ENCODE peak calls at places on chromosome 12, in four cellular contexts. Z is HepG2, N is A549, L is K562. V is an unnamed sample.
A peak's percentile ranks its signal among the peaks of the same experiment; 100 is the strongest.

GRCh38 chr12:53770281-53770680 is 18.5 kb upstream of the CISTR start:
- DNase-seq in Z (no peak), N (peak; percentile 66), L (no peak), V (no peak)

GRCh38 chr12:5260591-5261086 is 171.3 kb upstream of the NTF3 start:
- DNase-seq in Z (no peak), N (no peak), L (no peak), V (no peak)

GRCh38 chr12:83389237-83389996 is 702.7 kb downstream of the TMTC2 start:
- DNase-seq in Z (no peak), N (peak; percentile 38), L (peak; percentile 48), V (peak; percentile 38)

GRCh38 chr12:75666126-75666979 is 154.9 kb upstream of the KRR1 start:
- DNase-seq in Z (peak; percentile 97), N (peak; percentile 16), L (no peak), V (no peak)

GRCh38 chr12:90261283-90261682 is 552.6 kb upstream of the ATP2B1 start:
- DNase-seq in Z (no peak), N (no peak), L (no peak), V (no peak)

GRCh38 chr12:130169256-130169655 is 7.0 kb downstream of the FZD10 start:
- DNase-seq in Z (no peak), N (no peak), L (no peak), V (no peak)

GRCh38 chr12:27095346-27095745 is 13.0 kb upstream of the C12orf71 start:
- DNase-seq in Z (no peak), N (no peak), L (no peak), V (no peak)

GRCh38 chr12:93541578-93542217 is 30.8 kb upstream of the SOCS2 start:
- DNase-seq in Z (peak; percentile 33), N (no peak), L (no peak), V (no peak)

GRCh38 chr12:58310368-58310767 is 369.0 kb downstream of the ATP23 start:
- DNase-seq in Z (no peak), N (peak; percentile 72), L (no peak), V (no peak)

DNA sequence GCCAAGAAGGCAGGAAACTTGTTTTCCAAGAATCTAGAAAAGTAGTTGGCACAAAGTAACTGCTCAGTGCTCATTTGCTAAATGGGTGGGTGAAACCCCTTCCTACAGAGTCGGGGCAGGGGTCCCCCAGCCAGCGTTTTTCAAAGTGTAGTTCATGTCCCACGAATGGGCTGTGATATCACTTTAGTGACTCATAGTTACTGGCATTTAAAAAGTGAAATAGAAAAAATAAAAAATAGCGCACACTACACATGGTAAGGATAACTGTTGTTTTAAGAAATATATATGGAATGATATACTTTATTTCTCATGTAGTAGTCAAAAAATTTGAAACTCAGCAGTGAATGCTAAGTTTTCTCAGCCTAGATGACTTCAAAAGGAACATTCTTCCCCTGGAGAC is 250.4 kb downstream of the CHST11 start:
- DNase-seq in Z (no peak), N (no peak), L (no peak), V (no peak)
- TF ChIP-seq RNF2 in Z (no peak), N (no peak), L (no peak), V (no peak)

GRCh38 chr12:122096591-122097149 is 18.1 kb downstream of the MLXIP start:
- DNase-seq in Z (no peak), N (no peak), L (no peak), V (no peak)
- TF ChIP-seq RNF2 in Z (no peak), N (no peak), L (no peak), V (no peak)

DNA sequence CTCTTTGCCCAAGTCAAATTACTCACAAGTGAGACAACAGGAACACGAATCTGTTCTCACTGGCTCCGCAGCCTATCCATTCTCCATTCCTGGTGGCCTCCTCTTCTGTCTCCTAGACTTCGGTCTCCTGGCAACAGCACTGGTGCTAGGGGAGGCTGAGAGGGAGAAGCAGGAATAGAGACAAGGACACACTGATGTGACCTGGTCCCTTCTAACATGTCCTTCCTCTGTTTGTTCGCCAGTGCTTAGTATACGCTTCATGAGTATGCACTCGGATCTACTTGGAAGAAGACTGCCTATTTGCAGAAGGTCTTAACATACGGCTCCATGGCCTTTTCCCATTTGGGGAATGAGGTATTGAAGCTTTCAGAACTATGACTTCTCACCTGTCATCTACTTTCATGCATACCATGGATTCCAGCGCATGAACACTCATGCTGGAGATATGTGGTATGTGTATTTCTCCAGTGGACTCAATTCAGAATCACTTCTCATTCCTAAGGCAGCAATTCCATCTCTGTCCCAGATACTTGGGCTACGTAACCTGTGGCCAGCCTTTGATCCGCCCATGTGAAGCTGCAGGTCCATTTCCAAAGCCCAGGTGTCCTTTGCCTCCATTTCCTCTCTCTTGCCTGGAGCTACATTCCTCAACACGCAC is 33.9 kb downstream of the BHLHE41 start:
- DNase-seq in Z (peak; percentile 7), N (no peak), L (no peak), V (no peak)
- TF ChIP-seq RNF2 in Z (no peak), N (no peak), L (no peak), V (no peak)

GRCh38 chr12:108387771-108388170 is 48.7 kb upstream of the CMKLR1 start:
- DNase-seq in Z (no peak), N (no peak), L (no peak), V (no peak)

GRCh38 chr12:108390495-108391203 is 51.5 kb upstream of the CMKLR1 start:
- DNase-seq in Z (no peak), N (no peak), L (no peak), V (no peak)

GRCh38 chr12:108382437-108382801 is 43.3 kb upstream of the CMKLR1 start:
- DNase-seq in Z (no peak), N (no peak), L (no peak), V (no peak)

GRCh38 chr12:108389544-108389943 is 50.4 kb upstream of the CMKLR1 start:
- DNase-seq in Z (no peak), N (no peak), L (no peak), V (no peak)

DNA sequence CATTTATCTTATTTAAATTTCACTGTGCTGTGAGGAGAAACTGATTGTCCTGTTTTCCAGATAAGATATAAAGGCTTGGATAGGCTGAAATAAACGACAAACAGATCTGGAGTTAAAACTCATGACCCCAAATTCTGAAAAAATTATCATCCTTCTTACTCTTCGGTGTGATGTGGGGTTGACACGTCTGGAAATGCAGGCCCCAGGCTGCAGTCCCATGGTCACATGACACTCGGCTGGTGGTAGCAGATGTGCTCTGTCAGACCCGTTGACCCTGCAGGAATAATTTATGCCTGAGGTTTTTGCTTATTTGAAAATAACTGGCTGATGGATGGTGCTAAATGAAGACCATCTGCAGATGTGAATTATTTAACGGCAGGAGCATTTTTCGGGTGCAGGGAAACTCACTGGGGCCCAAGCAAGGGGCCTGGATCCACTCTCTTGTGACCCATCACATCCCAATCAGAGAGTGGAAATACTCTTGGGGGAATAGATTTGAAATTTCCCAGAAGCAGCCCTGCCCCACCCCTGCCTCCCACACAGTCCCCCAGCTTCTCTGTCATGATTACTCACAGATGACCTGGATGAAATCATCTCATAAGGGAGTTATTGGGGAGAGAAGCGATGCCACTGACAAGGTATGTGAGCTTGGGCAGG is 47.7 kb upstream of the CMKLR1 start:
- DNase-seq in Z (no peak), N (no peak), L (no peak), V (no peak)
- TF ChIP-seq RNF2 in Z (no peak), N (no peak), L (no peak), V (no peak)

DNA sequence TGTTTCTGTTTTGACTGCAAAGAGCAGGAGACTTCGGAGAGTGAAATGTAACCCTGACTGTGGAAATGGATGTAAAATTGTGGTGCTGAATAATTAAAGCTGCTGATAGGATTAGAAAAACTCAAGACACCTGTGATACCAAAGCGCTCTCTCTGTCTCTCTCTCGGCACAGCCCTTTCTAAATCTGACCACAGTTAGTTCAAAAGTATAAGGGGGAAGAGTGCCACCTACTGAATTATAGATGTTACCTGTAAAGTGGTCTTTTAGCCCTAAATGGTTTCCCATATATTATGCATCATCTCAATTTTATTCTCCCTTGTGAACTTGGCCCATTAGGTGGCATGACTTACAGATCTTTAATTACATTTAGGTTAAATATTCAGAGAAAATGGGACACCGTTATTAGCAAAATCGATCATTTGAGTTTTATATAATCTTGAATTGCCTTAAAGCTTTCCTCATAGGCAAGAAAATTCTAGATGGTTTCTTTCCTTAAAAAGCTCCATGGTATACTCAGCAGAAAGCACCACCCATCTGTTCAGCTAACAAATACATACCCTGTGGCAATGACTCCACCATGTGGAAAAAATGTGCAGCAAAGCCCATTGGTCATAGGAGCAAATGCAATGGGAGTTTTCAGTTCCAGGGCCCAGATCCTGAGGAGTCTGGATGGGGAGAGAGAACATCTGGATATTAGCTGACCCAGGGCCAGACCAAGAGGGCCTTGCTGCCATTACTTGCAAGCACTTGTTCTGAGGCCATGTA is 18.1 kb downstream of the RFC5 start:
- DNase-seq in Z (peak; percentile 56), N (peak; percentile 73), L (peak; percentile 29), V (no peak)
- TF ChIP-seq RNF2 in Z (no peak), N (no peak), L (no peak), V (no peak)

GRCh38 chr12:76879710-76880025 is 849 bp upstream of the CSRP2 start:
- DNase-seq in Z (no peak), N (no peak), L (no peak), V (no peak)

GRCh38 chr12:76882367-76882766 is 3.5 kb upstream of the CSRP2 start:
- DNase-seq in Z (no peak), N (no peak), L (no peak), V (no peak)

GRCh38 chr12:76883151-76883550 is 4.3 kb upstream of the CSRP2 start:
- DNase-seq in Z (no peak), N (no peak), L (no peak), V (no peak)

GRCh38 chr12:76880156-76881023 is 1.6 kb upstream of the CSRP2 start:
- DNase-seq in Z (peak; percentile 21), N (no peak), L (no peak), V (no peak)

GRCh38 chr12:76881152-76881551 is 2.3 kb upstream of the CSRP2 start:
- DNase-seq in Z (no peak), N (no peak), L (no peak), V (no peak)
- TF ChIP-seq RNF2 in Z (no peak), N (no peak), L (no peak), V (no peak)

DNA sequence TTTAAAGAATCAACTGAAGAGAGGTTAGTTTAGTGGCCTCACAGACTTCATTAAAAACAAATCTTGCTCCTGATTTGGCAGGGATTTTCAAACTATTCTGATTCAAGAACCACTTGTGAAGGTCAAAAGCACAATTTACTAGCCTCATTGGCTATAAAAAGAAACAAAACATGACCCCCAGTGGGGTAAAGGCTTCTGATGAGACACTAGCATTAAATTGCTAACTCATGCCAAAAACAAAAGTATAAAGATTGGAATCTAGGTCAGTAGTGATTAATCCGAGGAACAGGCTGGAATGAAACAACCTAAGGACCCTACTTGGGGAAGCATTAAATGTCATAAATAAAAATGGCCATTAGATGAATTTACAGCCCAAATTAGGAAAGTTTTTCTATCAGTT is 312.3 kb downstream of the PAWR start:
- DNase-seq in Z (no peak), N (no peak), L (no peak), V (no peak)
- TF ChIP-seq RNF2 in Z (no peak), N (no peak), L (no peak), V (no peak)

GRCh38 chr12:119594772-119595445 is 1.3 kb downstream of the TMEM233 start:
- DNase-seq in Z (no peak), N (no peak), L (no peak), V (no peak)
- TF ChIP-seq RNF2 in Z (no peak), N (no peak), L (no peak), V (no peak)